ENCODE peak calls at places on chromosomes 16 and 17, in seven cellular contexts. One of them, this sample, is unnamed.
A peak's percentile ranks its signal among the peaks of the same experiment; 100 is the strongest.

GRCh38 chr16:8704098-8704497 is 29.7 kb downstream of the ABAT start:
- DNase-seq in A549: no peak
- DNase-seq in NCI-H1105 treated with DMSO at 0.1 percent for 48 hours: no peak
- DNase-seq in RWPE1: no peak
- DNase-seq in Calu3: no peak
- DNase-seq in endothelial cell: no peak
- DNase-seq in left cardiac atrium: no peak
- DNase-seq in this sample: no peak

GRCh38 chr17:67139784-67140665 is 95.7 kb downstream of the CACNG1 start:
- DNase-seq in left cardiac atrium: no peak
- DNase-seq in RWPE1: peak; percentile 42
- DNase-seq in A549: peak; percentile 31
- DNase-seq in endothelial cell: no peak
- DNase-seq in Calu3: peak; percentile 18
- DNase-seq in NCI-H1105 treated with DMSO at 0.1 percent for 48 hours: no peak
- DNase-seq in this sample: no peak

GRCh38 chr16:75341934-75342811 is 90.7 kb upstream of the BCAR1 start:
- DNase-seq in A549: peak; percentile 6
- DNase-seq in NCI-H1105 treated with DMSO at 0.1 percent for 48 hours: no peak
- DNase-seq in left cardiac atrium: no peak
- DNase-seq in Calu3: peak; percentile 7
- DNase-seq in endothelial cell: no peak
- DNase-seq in RWPE1: peak; percentile 48
- DNase-seq in this sample: no peak

GRCh38 chr17:73856585-73856984 is 212.3 kb upstream of the SDK2 start:
- DNase-seq in NCI-H1105 treated with DMSO at 0.1 percent for 48 hours: no peak
- DNase-seq in left cardiac atrium: no peak
- DNase-seq in RWPE1: no peak
- DNase-seq in Calu3: no peak
- DNase-seq in A549: no peak
- DNase-seq in endothelial cell: no peak
- DNase-seq in this sample: no peak

GRCh38 chr17:74356640-74357465 is 4.8 kb downstream of the BTBD17 start:
- DNase-seq in NCI-H1105 treated with DMSO at 0.1 percent for 48 hours: no peak
- DNase-seq in RWPE1: no peak
- DNase-seq in left cardiac atrium: peak; percentile 40
- DNase-seq in A549: peak; percentile 24
- DNase-seq in Calu3: peak; percentile 17
- DNase-seq in endothelial cell: peak; percentile 27
- DNase-seq in this sample: no peak

GRCh38 chr17:51857052-51857593 is 301.4 kb downstream of the CA10 start:
- DNase-seq in Calu3: no peak
- DNase-seq in RWPE1: no peak
- DNase-seq in A549: no peak
- DNase-seq in NCI-H1105 treated with DMSO at 0.1 percent for 48 hours: no peak
- DNase-seq in endothelial cell: no peak
- DNase-seq in left cardiac atrium: no peak
- DNase-seq in this sample: no peak

GRCh38 chr16:57153841-57154240 is 32.0 kb downstream of the PSME3IP1 start:
- DNase-seq in endothelial cell: no peak
- DNase-seq in left cardiac atrium: no peak
- DNase-seq in Calu3: no peak
- DNase-seq in A549: no peak
- DNase-seq in RWPE1: no peak
- DNase-seq in NCI-H1105 treated with DMSO at 0.1 percent for 48 hours: no peak
- DNase-seq in this sample: no peak

GRCh38 chr17:82160081-82160480 is 52.6 kb downstream of the CCDC57 start:
- DNase-seq in left cardiac atrium: no peak
- DNase-seq in Calu3: no peak
- DNase-seq in NCI-H1105 treated with DMSO at 0.1 percent for 48 hours: no peak
- DNase-seq in endothelial cell: no peak
- DNase-seq in RWPE1: no peak
- DNase-seq in A549: no peak
- DNase-seq in this sample: no peak

This sample was measured in D341Med.